ENCODE peak calls at places on chromosome 2, in eight cellular contexts. F is CD4-positive, alpha-beta memory T cell; L is H9; X is tibial artery; I is fibroblast of lung; D is Caco-2; R is left lung; B is PC-9. H is an unnamed sample. For H3K27me3, the result is how much of the 10 kb centered on the place peaks cover.

GRCh38 chr2:157842106-157842879 is 33.8 kb downstream of the ACVR1 start:
- DNase-seq in R (no peak), B (no peak), F (no peak), D (no peak), I (no peak), X (no peak), L (no peak), H (no peak)

GRCh38 chr2:174572556-174572955 is 25.0 kb downstream of the WIPF1 start:
- DNase-seq in R (no peak), D (no peak), B (no peak), I (no peak), L (no peak), F (no peak), X (no peak), H (no peak)

GRCh38 chr2:48313036-48313877 is 216.7 kb upstream of the STON1 start:
- DNase-seq in B (no peak), L (no peak), D (peak), I (no peak), X (no peak), R (no peak), F (peak), H (no peak)

GRCh38 chr2:5666798-5667197 is 25.4 kb upstream of the SOX11 start:
- DNase-seq in X (no peak), R (no peak), B (no peak), F (no peak), D (no peak), I (peak), L (peak), H (no peak)

GRCh38 chr2:48685126-48685525 is 67.5 kb downstream of the GTF2A1L start:
- DNase-seq in D (no peak), X (no peak), I (no peak), L (no peak), B (no peak), R (no peak), F (no peak), H (no peak)

GRCh38 chr2:96164459-96165184 is 19.4 kb upstream of the DUSP2 start:
- DNase-seq in B (no peak), X (no peak), I (no peak), L (peak), D (no peak), F (peak), R (no peak), H (no peak)

GRCh38 chr2:151357359-151357758 is at the start of gene TNFAIP6:
- DNase-seq in R (no peak), I (peak), F (no peak), X (no peak), B (no peak), L (no peak), D (no peak), H (peak)

GRCh38 chr2:135096665-135097446 is 44.8 kb downstream of the RAB3GAP1 start:
- DNase-seq in B (no peak), L (no peak), R (no peak), X (no peak), D (no peak), I (peak), F (no peak), H (peak)

GRCh38 chr2:174342600-174343342 is 8.0 kb downstream of the SP9 start:
- DNase-seq in L (no peak), I (no peak), X (no peak), R (no peak), D (no peak), B (no peak), F (no peak), H (no peak)

GRCh38 chr2:135212757-135213156 is 160.7 kb downstream of the RAB3GAP1 start:
- DNase-seq in R (no peak), F (no peak), X (no peak), I (peak), D (no peak), L (peak), B (no peak), H (no peak)

GRCh38 chr2:190023860-190024259 is 38.7 kb downstream of the MSTN start:
- DNase-seq in L (no peak), D (peak), R (no peak), I (peak), B (no peak), X (no peak), F (peak), H (peak)

GRCh38 chr2:215028231-215028630 is 110.2 kb downstream of the ABCA12 start:
- DNase-seq in L (no peak), I (peak), R (no peak), D (no peak), X (no peak), B (no peak), F (no peak), H (no peak)

GRCh38 chr2:64846175-64846574 is 143.0 kb upstream of the SLC1A4 start:
- DNase-seq in F (no peak), B (no peak), L (no peak), I (peak), R (no peak), D (no peak), X (no peak), H (no peak)

GRCh38 chr2:179536185-179536584 is 271.6 kb upstream of the SESTD1 start:
- DNase-seq in B (no peak), L (no peak), F (no peak), I (peak), X (no peak), R (no peak), D (no peak), H (no peak)

GRCh38 chr2:239820836-239821693 is 204.1 kb downstream of the NDUFA10 start:
- DNase-seq in B (no peak), R (no peak), F (no peak), D (no peak), X (peak), I (no peak), L (peak), H (no peak)

GRCh38 chr2:239819091-239819973 is 205.8 kb downstream of the NDUFA10 start:
- DNase-seq in D (no peak), F (no peak), X (peak), B (no peak), R (no peak), I (no peak), L (peak), H (no peak)

GRCh38 chr2:239822146-239822945 is 202.8 kb downstream of the NDUFA10 start:
- DNase-seq in F (no peak), D (no peak), R (no peak), X (peak), B (no peak), I (no peak), L (peak), H (no peak)

GRCh38 chr2:239819974-239820555 is 205.1 kb downstream of the NDUFA10 start:
- DNase-seq in B (no peak), L (peak), X (peak), D (no peak), I (peak), F (no peak), R (no peak), H (no peak)

GRCh38 chr2:239821694-239822075 is 203.5 kb downstream of the NDUFA10 start:
- DNase-seq in D (no peak), B (no peak), X (no peak), R (no peak), F (no peak), I (no peak), L (peak), H (no peak)
- H3K27me3 ChIP-seq in D (under half), B (half or more), X (under half), R (under half), F (under half), I (under half), L (under half), H (under half)

DNA sequence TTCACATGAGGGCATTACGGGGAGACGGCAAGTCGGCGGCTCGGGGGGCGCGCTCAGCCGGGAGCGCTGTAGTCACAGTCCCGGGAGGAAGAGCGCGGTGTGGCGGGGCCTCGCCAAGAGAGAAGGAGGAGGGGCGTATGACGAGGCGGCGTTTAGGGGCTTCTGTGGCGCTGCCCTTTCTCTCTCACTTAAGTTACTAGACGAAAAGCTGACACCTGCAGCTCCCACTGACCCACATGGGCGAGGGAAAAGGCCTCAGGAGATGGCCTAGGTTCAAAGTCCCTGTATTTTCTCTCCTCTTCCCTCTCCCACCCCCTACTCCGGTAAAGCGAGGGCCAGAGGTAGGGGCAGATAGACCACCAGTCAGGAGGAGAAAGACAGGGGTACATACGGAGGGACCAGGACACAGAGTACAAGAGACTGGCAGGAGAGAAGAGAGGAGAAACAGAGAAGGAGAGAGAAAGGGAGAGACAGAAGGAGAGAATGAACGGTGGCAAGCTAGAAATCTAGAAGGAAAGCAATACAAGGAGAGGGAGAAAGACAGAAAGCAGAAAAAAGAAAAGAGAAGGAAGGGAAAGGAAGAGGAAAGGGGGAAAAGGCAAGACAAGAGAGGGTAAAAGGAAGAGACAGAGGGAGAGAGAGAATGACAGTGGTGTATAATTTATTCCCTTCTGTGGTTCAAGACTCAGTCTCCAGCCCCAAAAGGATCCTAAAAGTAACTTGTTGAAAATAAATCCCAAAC is 3.8 kb downstream of the SIX2 start:
- DNase-seq in R (no peak), B (no peak), X (no peak), L (no peak), F (no peak), I (no peak), D (no peak), H (no peak)
- H3K27me3 ChIP-seq in R (half or more), B (under half), X (under half), L (half or more), F (under half), I (half or more), D (under half), H (under half)

GRCh38 chr2:205685314-205686230 is 3.3 kb downstream of the NRP2 start:
- DNase-seq in D (peak), I (peak), R (peak), X (no peak), B (peak), F (no peak), L (peak), H (peak)
- H3K27me3 ChIP-seq in D (under half), I (under half), R (half or more), X (under half), B (under half), F (under half), L (under half), H (under half)

GRCh38 chr2:161418715-161419337 is 2.7 kb downstream of the TBR1 start:
- DNase-seq in I (peak), F (no peak), L (peak), D (peak), X (no peak), R (peak), B (no peak), H (no peak)

GRCh38 chr2:161416294-161416632 is at the start of gene TBR1:
- DNase-seq in F (no peak), D (no peak), B (no peak), I (no peak), R (no peak), L (no peak), X (no peak), H (no peak)

GRCh38 chr2:161416633-161417427 is 733 bp downstream of the TBR1 start:
- DNase-seq in B (no peak), R (peak), X (no peak), L (peak), I (no peak), F (no peak), D (peak), H (no peak)

GRCh38 chr2:161418275-161418714 is 2.2 kb downstream of the TBR1 start:
- DNase-seq in R (no peak), L (no peak), D (no peak), B (no peak), I (no peak), F (no peak), X (no peak), H (no peak)

GRCh38 chr2:161417428-161418274 is 1.6 kb downstream of the TBR1 start:
- DNase-seq in I (no peak), X (no peak), R (no peak), B (no peak), L (peak), F (no peak), D (no peak), H (no peak)
- H3K27me3 ChIP-seq in I (half or more), X (half or more), R (half or more), B (under half), L (half or more), F (half or more), D (under half), H (under half)

GRCh38 chr2:15728247-15728721 is 136.6 kb downstream of the DDX1 start:
- DNase-seq in I (no peak), R (no peak), F (no peak), X (no peak), B (no peak), L (no peak), D (no peak), H (no peak)
- H3K27me3 ChIP-seq in I (under half), R (under half), F (under half), X (under half), B (half or more), L (under half), D (under half), H (under half)

GRCh38 chr2:72150157-72150960 is 2.7 kb upstream of the CYP26B1 start:
- DNase-seq in I (peak), D (peak), L (peak), R (no peak), X (peak), F (peak), B (peak), H (peak)
- H3K27me3 ChIP-seq in I (half or more), D (under half), L (half or more), R (half or more), X (half or more), F (under half), B (under half), H (under half)

GRCh38 chr2:39338502-39338901 is 94.7 kb upstream of the CDKL4 start:
- DNase-seq in D (no peak), L (no peak), I (no peak), X (no peak), R (no peak), B (no peak), F (no peak), H (no peak)
- H3K27me3 ChIP-seq in D (under half), L (under half), I (under half), X (under half), R (under half), B (under half), F (under half), H (under half)

GRCh38 chr2:218997730-218998129 is 4.5 kb upstream of the CRYBA2 start:
- DNase-seq in R (no peak), F (no peak), I (no peak), X (no peak), D (no peak), L (no peak), B (no peak), H (no peak)

GRCh38 chr2:219000569-219000960 is 7.3 kb upstream of the CRYBA2 start:
- DNase-seq in L (peak), D (no peak), R (no peak), B (no peak), X (no peak), I (no peak), F (no peak), H (no peak)

GRCh38 chr2:218999881-219000568 is 6.8 kb upstream of the CRYBA2 start:
- DNase-seq in R (no peak), L (peak), I (no peak), D (peak), X (no peak), B (no peak), F (no peak), H (no peak)

GRCh38 chr2:218998414-218999002 is 5.3 kb upstream of the CRYBA2 start:
- DNase-seq in L (no peak), X (no peak), I (no peak), F (no peak), D (no peak), R (no peak), B (no peak), H (no peak)

DNA sequence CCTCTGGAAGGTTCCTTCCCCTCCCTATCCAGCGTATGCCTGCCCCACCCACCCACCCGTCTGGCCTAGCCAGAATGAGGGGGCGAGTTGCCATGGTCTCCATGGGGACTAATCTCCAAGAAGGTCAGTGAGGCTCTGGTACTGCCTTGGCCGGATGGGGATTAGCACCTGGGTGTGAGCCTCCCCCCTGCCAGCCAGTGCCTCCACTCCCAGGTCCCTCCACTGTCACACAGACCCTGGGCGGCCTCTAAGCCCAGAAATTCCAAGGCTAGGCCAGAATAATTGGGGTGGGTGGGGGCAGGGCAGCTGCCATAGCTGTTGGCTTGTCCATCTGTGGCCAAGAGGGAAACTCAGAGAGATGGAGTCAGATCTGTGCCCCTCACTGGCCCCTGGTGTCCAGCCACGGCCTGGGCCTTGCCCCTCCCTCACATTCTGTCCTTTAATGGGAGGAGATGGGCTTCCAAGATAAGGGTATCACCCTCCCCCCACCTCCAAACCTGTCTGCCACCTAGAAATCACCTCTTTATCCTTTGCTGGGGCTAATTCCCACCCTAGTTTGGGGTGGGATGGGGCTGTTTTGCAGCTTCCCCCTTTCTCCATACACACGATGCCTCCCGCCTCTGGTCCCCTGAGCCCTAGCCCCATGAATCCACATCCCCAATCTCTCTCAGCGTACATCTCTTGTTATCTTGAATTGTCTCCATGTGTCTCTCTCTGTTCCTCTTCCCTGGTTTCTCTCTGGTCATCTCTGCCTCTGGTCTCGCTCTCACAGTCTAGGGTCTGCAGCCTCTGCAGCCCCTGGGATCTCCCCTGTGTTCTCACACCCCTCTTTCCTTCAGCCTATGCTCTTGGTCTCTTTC is 6.0 kb upstream of the CRYBA2 start:
- DNase-seq in I (no peak), F (no peak), B (no peak), R (no peak), L (no peak), X (no peak), D (no peak), H (no peak)
- H3K27me3 ChIP-seq in I (half or more), F (half or more), B (under half), R (half or more), L (half or more), X (half or more), D (under half), H (under half)

H was measured in mammary epithelial cell.